ENCODE peak calls at places on chromosomes 6 and 20, in eight cellular contexts. W is IMR-90, I is transverse colon, K is breast epithelium, D is uterus, F is adrenal gland, H is lower leg skin, S is HCT116. T is an unnamed sample.

GRCh38 chr6:98958791-98959190 is 11.0 kb upstream of the FBXL4 start:
- DNase-seq in I (no peak), W (no peak), H (no peak), S (no peak), K (no peak), D (no peak), F (no peak), T (no peak)

GRCh38 chr6:165664553-165665383 is 1.7 kb upstream of the PDE10A start:
- DNase-seq in W (no peak), F (no peak), S (no peak), K (no peak), D (no peak), H (no peak), I (no peak), T (no peak)

GRCh38 chr20:48538058-48538825 is 289.6 kb downstream of the PREX1 start:
- DNase-seq in F (no peak), D (no peak), W (peak; percentile 52), H (no peak), I (no peak), S (peak; percentile 6), K (peak; percentile 59), T (no peak)

GRCh38 chr6:4740032-4740431 is 36.2 kb upstream of the CDYL start:
- DNase-seq in K (no peak), F (no peak), S (no peak), D (no peak), W (no peak), I (no peak), H (no peak), T (peak; percentile 25)

GRCh38 chr6:14953806-14954205 is 292.1 kb upstream of the JARID2 start:
- DNase-seq in I (no peak), F (no peak), H (no peak), K (no peak), D (no peak), S (no peak), W (no peak), T (no peak)

GRCh38 chr6:152651986-152652385 is 14.8 kb upstream of the SYNE1 start:
- DNase-seq in H (no peak), W (peak; percentile 41), D (no peak), K (no peak), S (no peak), F (no peak), I (no peak), T (no peak)

GRCh38 chr6:110626442-110626841 is 150.0 kb upstream of the SLC22A16 start:
- DNase-seq in K (no peak), S (no peak), I (no peak), D (no peak), F (no peak), H (no peak), W (no peak), T (no peak)

GRCh38 chr6:9583946-9584345 is 830.9 kb downstream of the TFAP2A start:
- DNase-seq in I (no peak), S (no peak), K (no peak), W (no peak), F (no peak), D (no peak), H (no peak), T (no peak)

GRCh38 chr20:32902456-32903420 is 44.0 kb downstream of the EFCAB8 start:
- DNase-seq in S (peak; percentile 27), W (peak; percentile 41), H (no peak), F (peak; percentile 48), D (no peak), K (no peak), I (peak; percentile 44), T (peak; percentile 44)

GRCh38 chr6:150672792-150673191 is 73.1 kb downstream of the PLEKHG1 start:
- DNase-seq in I (no peak), F (no peak), D (no peak), S (no peak), K (no peak), W (no peak), H (no peak), T (no peak)

GRCh38 chr6:117531346-117531745 is 48.9 kb downstream of the DCBLD1 start:
- DNase-seq in W (no peak), H (no peak), S (no peak), K (no peak), D (no peak), I (no peak), F (no peak), T (no peak)

GRCh38 chr20:9119776-9120175 is 50.9 kb downstream of the PLCB4 start:
- DNase-seq in F (no peak), D (no peak), K (peak; percentile 45), I (no peak), H (peak; percentile 31), S (no peak), W (no peak), T (no peak)

GRCh38 chr6:106976270-106976669 is 1.7 kb upstream of the CD24 start:
- DNase-seq in I (peak; percentile 62), H (no peak), D (no peak), K (no peak), F (no peak), S (no peak), W (no peak), T (no peak)

GRCh38 chr20:51022803-51023616 is at the start of gene KCNG1:
- DNase-seq in W (peak; percentile 75), I (peak; percentile 81), S (peak; percentile 49), D (peak; percentile 70), F (peak; percentile 67), K (peak; percentile 49), H (peak; percentile 21), T (peak; percentile 59)

DNA sequence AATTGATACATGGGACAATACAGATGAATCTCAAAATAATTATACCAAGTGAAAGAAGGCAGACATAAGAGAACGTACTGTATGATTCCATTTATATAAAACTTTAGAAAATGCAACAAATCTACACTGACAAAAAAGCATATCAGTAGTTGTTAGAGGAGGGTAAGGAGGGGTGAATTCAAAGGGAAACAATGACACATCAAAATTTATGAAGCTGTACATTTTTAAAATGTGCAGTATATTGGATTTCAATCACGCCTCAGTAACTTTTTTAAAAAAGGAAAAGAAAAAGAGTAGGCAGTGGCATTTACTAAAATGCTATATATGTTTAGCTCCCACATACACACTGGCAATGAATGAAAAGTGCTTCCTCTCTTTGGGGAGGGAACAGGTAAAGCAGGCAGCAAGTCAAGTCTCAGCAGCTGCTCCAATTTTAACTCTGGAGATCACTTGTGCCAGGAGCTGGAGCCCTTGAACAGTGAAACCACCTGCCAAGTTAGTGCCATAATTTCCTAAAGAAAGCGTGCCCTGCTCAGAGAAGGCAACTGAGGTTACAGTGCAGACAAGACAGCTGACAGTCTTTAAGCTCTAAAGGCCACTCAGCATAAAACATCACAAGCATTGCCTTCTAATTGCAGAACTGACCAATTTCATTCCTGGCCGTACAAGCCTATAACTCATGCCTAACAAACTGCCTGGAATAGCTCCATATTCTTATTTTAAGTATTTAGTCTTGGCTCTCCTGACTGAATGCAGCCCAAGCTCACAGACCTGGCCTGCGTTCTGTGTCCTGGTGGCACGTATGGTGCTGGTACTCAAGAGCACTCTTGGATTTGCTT is 10.9 kb downstream of the FKBP1A start:
- DNase-seq in H (no peak), D (no peak), I (no peak), F (no peak), K (no peak), S (no peak), W (peak; percentile 63), T (peak; percentile 22)
- TF ChIP-seq POLR2A in H (no peak), D (no peak), I (no peak), F (no peak), K (no peak), S (no peak), W (no peak), T (no peak)

GRCh38 chr6:139134817-139135577 is at the start of gene HECA:
- DNase-seq in H (peak; percentile 97), I (peak; percentile 99), S (peak; percentile 88), D (peak; percentile 97), W (peak; percentile 94), F (peak; percentile 98), K (peak; percentile 97), T (peak; percentile 99)
- TF ChIP-seq POLR2A in H (no peak), I (peak; percentile 78), S (no peak), D (peak; percentile 93), W (peak; percentile 68), F (peak; percentile 85), K (peak; percentile 42), T (peak; percentile 80)

GRCh38 chr6:24935753-24936152 is at the start of gene RIPOR2:
- DNase-seq in S (no peak), H (no peak), D (no peak), K (no peak), W (no peak), F (no peak), I (peak; percentile 47), T (no peak)
- TF ChIP-seq POLR2A in S (no peak), H (no peak), D (no peak), K (no peak), W (no peak), F (no peak), I (no peak), T (no peak)

DNA sequence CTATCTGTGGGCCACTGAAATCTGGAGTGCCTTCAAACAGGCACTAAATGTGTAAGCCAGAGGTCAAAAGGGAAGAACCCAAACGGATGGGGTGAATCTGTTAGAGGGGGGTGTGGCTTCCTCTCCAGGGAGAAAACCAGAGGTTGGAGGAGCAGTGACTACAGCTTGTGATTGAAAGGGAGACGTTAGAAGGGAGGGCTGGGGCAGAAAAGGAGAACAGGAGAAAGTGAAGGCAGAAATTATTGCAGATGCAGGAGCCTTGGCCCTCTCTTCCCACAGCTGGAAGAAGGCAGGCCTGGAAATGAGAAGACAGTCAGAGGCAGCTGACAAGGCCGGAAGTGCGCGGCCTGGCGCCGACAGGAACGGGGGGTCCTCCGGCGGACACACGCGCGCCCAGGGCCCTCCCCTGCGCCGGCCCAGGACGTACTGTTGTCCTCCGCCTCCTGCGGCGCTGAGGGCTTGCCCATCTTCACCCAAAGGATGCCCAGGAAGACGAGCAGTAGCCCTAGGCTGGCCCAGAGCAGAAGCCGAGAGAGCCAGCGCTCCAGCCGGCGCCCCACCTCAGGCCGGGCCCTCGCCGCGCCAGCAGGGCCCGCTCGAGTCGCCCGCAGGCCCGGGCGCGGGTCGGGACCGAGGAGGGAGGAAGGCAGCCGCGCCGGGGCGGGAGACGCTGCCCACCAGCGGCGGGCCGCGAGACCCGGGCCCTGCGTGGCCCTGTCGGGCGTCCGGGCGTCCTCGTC is 806 bp downstream of the LEMD2 start:
- DNase-seq in I (peak; percentile 77), K (peak; percentile 64), F (peak; percentile 82), H (peak; percentile 73), S (peak; percentile 23), W (peak; percentile 79), D (peak; percentile 76), T (peak; percentile 62)
- TF ChIP-seq POLR2A in I (peak; percentile 60), K (no peak), F (peak; percentile 59), H (no peak), S (peak; percentile 43), W (peak; percentile 51), D (no peak), T (no peak)